ENCODE peak calls at places on chromosomes 6 and 20, in nine cellular contexts. L is coronary artery, Q is WERI-Rb-1, U is ascending aorta, B is brain microvascular endothelial cell, R is GM13977, X is RWPE1, W is upper lobe of right lung, M is Calu3. J is an unnamed sample.

GRCh38 chr6:138215071-138215470 is 3.2 kb downstream of the PBOV1 start:
- DNase-seq in B (no peak), Q (no peak), U (no peak), L (no peak), M (no peak), X (no peak), R (no peak), W (no peak), J (no peak)

GRCh38 chr20:60232380-60232779 is 274.2 kb downstream of the CDH26 start:
- DNase-seq in W (no peak), M (no peak), B (no peak), L (no peak), R (no peak), Q (no peak), U (no peak), X (no peak), J (no peak)

GRCh38 chr6:148035763-148036390 is 306.8 kb upstream of the SASH1 start:
- DNase-seq in M (no peak), Q (no peak), L (no peak), R (no peak), B (no peak), W (no peak), X (no peak), U (no peak), J (no peak)

GRCh38 chr6:34182751-34183531 is 37.1 kb upstream of the GRM4 start:
- DNase-seq in W (peak), X (no peak), Q (no peak), M (no peak), R (peak), L (no peak), U (peak), B (no peak), J (no peak)

GRCh38 chr6:143059616-143060353 is 904 bp upstream of the AIG1 start:
- DNase-seq in B (peak), R (peak), U (no peak), X (peak), W (no peak), M (peak), L (no peak), Q (no peak), J (no peak)

GRCh38 chr6:155936127-155936526 is 480.5 kb upstream of the NOX3 start:
- DNase-seq in U (no peak), M (no peak), L (no peak), X (no peak), Q (no peak), W (no peak), R (no peak), B (no peak), J (no peak)

GRCh38 chr20:36175475-36175995 is 21.0 kb downstream of the EPB41L1 start:
- DNase-seq in B (no peak), R (no peak), M (no peak), U (no peak), X (no peak), Q (peak), W (no peak), L (no peak), J (no peak)

GRCh38 chr20:36526521-36527011 is 14.8 kb upstream of the MYL9 start:
- DNase-seq in W (no peak), R (no peak), B (no peak), M (no peak), L (no peak), U (no peak), X (no peak), Q (no peak), J (no peak)

GRCh38 chr6:16276991-16277981 is 38.9 kb downstream of the GMPR start:
- DNase-seq in M (peak), R (no peak), W (peak), B (peak), U (peak), Q (peak), X (peak), L (peak), J (no peak)

GRCh38 chr6:125597411-125598253 is 151.8 kb upstream of the HEY2 start:
- DNase-seq in Q (no peak), W (peak), R (no peak), X (no peak), B (no peak), L (no peak), U (no peak), M (no peak), J (peak)

GRCh38 chr6:126170875-126171489 is 168.9 kb upstream of the CENPW start:
- DNase-seq in B (no peak), M (peak), Q (peak), L (no peak), R (peak), U (no peak), W (no peak), X (no peak), J (no peak)

GRCh38 chr6:79373880-79374279 is 139.4 kb upstream of the HMGN3 start:
- DNase-seq in U (no peak), B (no peak), L (no peak), Q (no peak), R (no peak), X (no peak), W (no peak), M (no peak), J (no peak)

DNA sequence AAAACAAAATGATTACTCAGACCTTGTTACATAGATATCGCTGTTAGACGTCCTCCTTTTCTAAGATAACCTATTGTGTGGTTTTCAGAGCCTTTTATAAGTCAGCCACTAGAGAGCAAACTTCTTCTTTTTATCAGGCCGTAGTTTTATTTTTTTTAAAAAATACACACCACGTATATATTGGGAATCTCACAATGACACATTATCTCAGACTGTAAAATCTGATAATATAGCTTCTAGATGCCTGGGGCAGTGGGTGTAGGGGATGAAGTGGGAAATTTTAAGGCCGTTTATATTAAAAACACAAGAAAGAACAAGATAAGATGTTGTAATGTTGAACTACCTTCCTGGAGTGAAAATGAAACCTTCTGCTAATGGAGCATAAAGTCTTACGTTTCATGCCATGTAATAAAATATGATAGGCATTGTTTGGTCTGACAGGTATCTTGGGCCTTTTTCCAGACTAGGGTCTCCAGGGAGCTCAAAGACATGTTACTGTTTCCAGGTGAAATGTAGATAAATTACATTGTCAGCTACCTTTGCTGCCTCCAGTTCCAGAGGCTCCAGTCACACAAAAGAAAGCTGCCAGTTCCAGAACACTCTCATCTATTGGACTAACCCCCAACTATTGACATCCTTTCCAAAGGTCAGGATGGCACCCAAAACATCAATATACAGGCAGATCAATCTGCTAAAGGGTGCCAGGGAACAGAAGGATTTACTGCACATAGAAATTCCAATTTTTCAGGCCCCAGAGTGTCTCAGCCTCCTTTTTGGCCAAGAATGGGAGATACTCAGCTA is 130.2 kb upstream of the AKIRIN2 start:
- DNase-seq in L (no peak), M (no peak), W (no peak), R (peak), X (no peak), Q (no peak), U (no peak), B (no peak), J (no peak)
- TF ChIP-seq CTCF in L (no peak), M (no peak), W (peak), R (peak), X (peak), Q (no peak), U (peak), B (peak), J (peak)

DNA sequence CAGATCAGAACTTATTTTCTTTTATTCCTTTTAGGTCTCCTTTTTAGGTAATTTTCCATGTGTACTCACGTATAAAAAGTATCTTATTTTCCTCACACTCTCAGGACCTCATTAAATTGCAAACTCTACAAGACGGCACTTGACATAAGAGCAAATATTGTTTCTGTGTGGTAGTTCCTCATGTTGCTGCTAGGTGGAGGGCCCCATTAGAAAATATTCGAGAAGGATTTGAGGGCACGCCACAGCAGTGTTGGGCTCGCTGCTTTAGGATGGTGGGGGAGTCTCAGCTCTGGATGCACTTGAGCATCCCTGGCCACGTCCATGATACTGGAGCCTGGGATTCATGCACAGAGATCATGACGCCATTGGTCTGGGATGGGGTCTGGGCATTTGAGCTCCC is 64.9 kb upstream of the ZFP64 start:
- DNase-seq in W (no peak), L (no peak), R (no peak), X (no peak), U (no peak), Q (no peak), M (no peak), B (no peak), J (no peak)
- TF ChIP-seq CTCF in W (no peak), L (no peak), R (no peak), X (no peak), U (no peak), Q (no peak), M (no peak), B (no peak), J (no peak)

GRCh38 chr6:139373928-139374356 is 506 bp downstream of the CITED2 start:
- DNase-seq in U (no peak), L (peak), X (no peak), Q (no peak), M (no peak), W (no peak), R (peak), B (no peak), J (peak)

GRCh38 chr6:139376054-139376355 is 1.6 kb upstream of the CITED2 start:
- DNase-seq in L (no peak), Q (no peak), X (peak), U (no peak), B (no peak), W (peak), M (no peak), R (no peak), J (no peak)

GRCh38 chr6:139375239-139376053 is 998 bp upstream of the CITED2 start:
- DNase-seq in U (peak), M (peak), W (peak), L (peak), X (peak), B (peak), R (peak), Q (peak), J (peak)

GRCh38 chr6:139373154-139373927 is 1.1 kb downstream of the CITED2 start:
- DNase-seq in U (peak), Q (peak), B (peak), X (peak), W (peak), L (peak), R (peak), M (peak), J (peak)

DNA sequence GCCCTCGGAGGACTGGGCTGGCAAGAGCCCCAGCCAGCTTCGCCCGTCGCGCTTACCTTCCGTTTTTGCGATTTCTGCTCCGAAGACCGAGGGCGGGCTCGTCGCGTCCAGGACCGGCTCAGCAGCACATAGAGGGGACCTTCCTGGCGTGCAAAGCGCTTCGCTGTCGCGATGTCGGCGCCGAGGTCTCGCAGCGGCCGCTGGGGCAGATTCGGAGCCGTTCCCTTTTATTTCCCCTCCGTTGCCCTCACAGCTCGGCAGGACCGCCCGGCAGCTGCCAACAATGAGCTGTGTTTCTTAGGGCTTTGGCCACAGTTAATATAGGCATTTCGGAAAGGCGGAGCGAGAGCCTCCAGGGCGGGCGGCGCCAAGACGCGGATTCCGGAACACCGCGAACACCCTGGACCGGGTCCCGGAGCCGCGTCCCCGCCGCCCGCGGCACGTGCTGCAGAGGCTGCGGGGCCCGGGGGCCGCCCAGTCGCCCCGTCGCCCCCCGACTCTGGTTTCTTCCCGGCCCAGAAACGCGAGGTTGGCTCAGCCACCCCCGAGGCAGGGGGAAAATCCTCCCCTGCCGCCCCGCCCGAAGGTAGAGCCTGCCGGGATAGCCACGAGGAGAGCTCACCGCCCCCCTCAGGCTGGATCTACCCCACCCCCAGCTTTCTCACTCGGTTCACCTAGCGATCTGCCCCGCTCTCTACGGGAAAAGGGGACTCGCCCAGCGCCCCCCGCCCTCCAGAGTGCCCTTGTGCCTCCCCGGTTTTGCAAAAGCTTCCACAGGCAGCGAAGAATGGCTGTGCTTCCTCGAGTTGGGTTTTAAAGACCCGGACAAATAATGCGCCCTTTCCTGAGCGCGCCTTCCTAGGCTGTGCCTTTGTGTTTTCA is at the start of gene CITED2:
- DNase-seq in R (peak), B (peak), Q (peak), X (peak), L (peak), M (peak), W (peak), U (peak), J (peak)
- TF ChIP-seq CTCF in R (no peak), B (peak), Q (no peak), X (no peak), L (peak), M (no peak), W (no peak), U (peak), J (peak)

DNA sequence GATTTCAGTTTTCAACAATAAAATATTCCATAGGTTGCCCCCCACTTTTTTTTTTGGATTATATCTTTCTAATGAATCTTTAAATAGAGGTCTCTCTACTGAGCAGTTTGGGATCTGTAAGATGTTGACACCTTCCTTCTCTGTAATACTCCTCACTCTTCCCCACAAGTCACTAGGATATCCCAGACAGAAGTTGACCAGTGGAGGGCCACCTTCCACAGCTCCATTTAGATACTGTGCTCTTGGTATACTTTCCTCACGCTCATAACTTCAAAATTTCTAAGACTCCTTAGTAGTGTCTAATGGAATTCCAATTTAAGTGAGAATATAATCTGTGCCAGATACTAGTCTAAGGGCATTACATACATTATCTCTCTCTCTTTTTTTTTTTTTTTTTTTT is 159.0 kb upstream of the BEND3 start:
- DNase-seq in M (no peak), W (no peak), U (no peak), X (no peak), L (no peak), R (no peak), Q (no peak), B (no peak), J (no peak)
- TF ChIP-seq CTCF in M (no peak), W (no peak), U (no peak), X (no peak), L (no peak), R (no peak), Q (no peak), B (no peak), J (no peak)

GRCh38 chr20:57609842-57610167 is 10.4 kb downstream of the ZBP1 start:
- DNase-seq in W (peak), X (no peak), B (no peak), Q (no peak), M (no peak), U (no peak), R (no peak), L (no peak), J (no peak)
- TF ChIP-seq CTCF in W (no peak), X (no peak), B (peak), Q (peak), M (peak), U (no peak), R (no peak), L (no peak), J (no peak)

GRCh38 chr20:57693002-57693582 is 16.7 kb downstream of the PMEPA1 start:
- DNase-seq in W (peak), L (no peak), M (peak), R (no peak), B (no peak), X (peak), Q (no peak), U (no peak), J (no peak)
- TF ChIP-seq CTCF in W (peak), L (no peak), M (peak), R (peak), B (peak), X (no peak), Q (peak), U (no peak), J (no peak)

J was measured in osteocyte.